ENCODE peak calls at places on chromosomes 5 and 9, in eight cellular contexts. One of them, this sample, is unnamed.

GRCh38 chr5:131491749-131492148 is 143.3 kb downstream of the RAPGEF6 start:
- DNase-seq in HepG2: no peak
- DNase-seq in tibial nerve: no peak
- DNase-seq in A549: no peak
- DNase-seq in K562: no peak
- DNase-seq in stomach: no peak
- DNase-seq in suprapubic skin: no peak
- DNase-seq in ovary: no peak
- DNase-seq in this sample: no peak

GRCh38 chr5:168750926-168751325 is 171.8 kb upstream of the PANK3 start:
- DNase-seq in K562: no peak
- DNase-seq in tibial nerve: no peak
- DNase-seq in HepG2: no peak
- DNase-seq in ovary: peak
- DNase-seq in A549: no peak
- DNase-seq in stomach: no peak
- DNase-seq in suprapubic skin: no peak
- DNase-seq in this sample: no peak

GRCh38 chr9:27717991-27718390 is 144.7 kb upstream of the C9orf72 start:
- DNase-seq in K562: no peak
- DNase-seq in stomach: no peak
- DNase-seq in tibial nerve: no peak
- DNase-seq in HepG2: no peak
- DNase-seq in ovary: no peak
- DNase-seq in A549: no peak
- DNase-seq in suprapubic skin: no peak
- DNase-seq in this sample: no peak

GRCh38 chr9:127858041-127858512 is 3.6 kb upstream of the ENG start:
- DNase-seq in K562: no peak
- DNase-seq in A549: no peak
- DNase-seq in suprapubic skin: peak
- DNase-seq in stomach: no peak
- DNase-seq in ovary: peak
- DNase-seq in tibial nerve: no peak
- DNase-seq in HepG2: no peak
- DNase-seq in this sample: no peak

GRCh38 chr9:133225171-133226011 is 16.3 kb upstream of the OBP2B start:
- DNase-seq in suprapubic skin: no peak
- DNase-seq in stomach: peak
- DNase-seq in ovary: no peak
- DNase-seq in A549: no peak
- DNase-seq in HepG2: no peak
- DNase-seq in tibial nerve: no peak
- DNase-seq in K562: no peak
- DNase-seq in this sample: no peak

GRCh38 chr5:119129770-119130169 is 58.9 kb downstream of the DMXL1 start:
- DNase-seq in tibial nerve: no peak
- DNase-seq in A549: no peak
- DNase-seq in K562: no peak
- DNase-seq in suprapubic skin: no peak
- DNase-seq in ovary: no peak
- DNase-seq in HepG2: no peak
- DNase-seq in stomach: no peak
- DNase-seq in this sample: no peak

GRCh38 chr5:93304851-93305250 is 276.2 kb downstream of the NR2F1-AS1 start:
- DNase-seq in stomach: no peak
- DNase-seq in HepG2: no peak
- DNase-seq in ovary: no peak
- DNase-seq in tibial nerve: no peak
- DNase-seq in A549: no peak
- DNase-seq in K562: no peak
- DNase-seq in suprapubic skin: no peak
- DNase-seq in this sample: no peak

GRCh38 chr5:43256261-43256966 is 56.8 kb downstream of the HMGCS1 start:
- DNase-seq in stomach: peak
- DNase-seq in A549: no peak
- DNase-seq in suprapubic skin: no peak
- DNase-seq in tibial nerve: no peak
- DNase-seq in ovary: no peak
- DNase-seq in HepG2: no peak
- DNase-seq in K562: no peak
- DNase-seq in this sample: no peak

GRCh38 chr5:139138790-139139189 is 59.4 kb downstream of the SIL1 start:
- DNase-seq in tibial nerve: no peak
- DNase-seq in HepG2: peak
- DNase-seq in suprapubic skin: no peak
- DNase-seq in K562: no peak
- DNase-seq in ovary: peak
- DNase-seq in A549: no peak
- DNase-seq in stomach: peak
- DNase-seq in this sample: no peak

GRCh38 chr5:9268226-9268625 is 277.6 kb downstream of the SEMA5A start:
- DNase-seq in K562: no peak
- DNase-seq in stomach: no peak
- DNase-seq in A549: no peak
- DNase-seq in ovary: no peak
- DNase-seq in tibial nerve: no peak
- DNase-seq in suprapubic skin: no peak
- DNase-seq in HepG2: no peak
- DNase-seq in this sample: no peak

GRCh38 chr5:134227259-134227658 is 1.4 kb upstream of the PPP2CA start:
- DNase-seq in ovary: peak
- DNase-seq in tibial nerve: no peak
- DNase-seq in HepG2: peak
- DNase-seq in stomach: no peak
- DNase-seq in suprapubic skin: peak
- DNase-seq in A549: no peak
- DNase-seq in K562: peak
- DNase-seq in this sample: peak

GRCh38 chr5:122759310-122759709 is 15.6 kb upstream of the SNX2 start:
- DNase-seq in HepG2: no peak
- DNase-seq in tibial nerve: no peak
- DNase-seq in suprapubic skin: no peak
- DNase-seq in ovary: no peak
- DNase-seq in stomach: no peak
- DNase-seq in A549: no peak
- DNase-seq in K562: no peak
- DNase-seq in this sample: no peak

GRCh38 chr9:5718296-5719032 is 89.6 kb downstream of the RIC1 start:
- DNase-seq in tibial nerve: no peak
- DNase-seq in suprapubic skin: no peak
- DNase-seq in A549: no peak
- DNase-seq in stomach: no peak
- DNase-seq in HepG2: no peak
- DNase-seq in ovary: no peak
- DNase-seq in K562: no peak
- DNase-seq in this sample: no peak

GRCh38 chr5:109748545-109748944 is 58.8 kb downstream of the MAN2A1 start:
- DNase-seq in stomach: no peak
- DNase-seq in K562: no peak
- DNase-seq in tibial nerve: no peak
- DNase-seq in HepG2: peak
- DNase-seq in ovary: no peak
- DNase-seq in suprapubic skin: no peak
- DNase-seq in A549: no peak
- DNase-seq in this sample: no peak
- TF ChIP-seq EP300 in stomach: no peak
- TF ChIP-seq EP300 in K562: no peak
- TF ChIP-seq EP300 in tibial nerve: no peak
- TF ChIP-seq EP300 in HepG2: no peak
- TF ChIP-seq EP300 in ovary: no peak
- TF ChIP-seq EP300 in suprapubic skin: no peak
- TF ChIP-seq EP300 in A549: no peak
- TF ChIP-seq EP300 in this sample: no peak

GRCh38 chr5:108798866-108799265 is 51.2 kb downstream of the FER start:
- DNase-seq in A549: no peak
- DNase-seq in HepG2: no peak
- DNase-seq in tibial nerve: no peak
- DNase-seq in stomach: no peak
- DNase-seq in ovary: no peak
- DNase-seq in suprapubic skin: no peak
- DNase-seq in K562: no peak
- DNase-seq in this sample: no peak

GRCh38 chr5:108797396-108797795 is 49.7 kb downstream of the FER start:
- DNase-seq in ovary: no peak
- DNase-seq in tibial nerve: no peak
- DNase-seq in suprapubic skin: no peak
- DNase-seq in K562: no peak
- DNase-seq in HepG2: no peak
- DNase-seq in stomach: no peak
- DNase-seq in A549: no peak
- DNase-seq in this sample: no peak

GRCh38 chr5:108801301-108801700 is 53.6 kb downstream of the FER start:
- DNase-seq in HepG2: no peak
- DNase-seq in K562: no peak
- DNase-seq in suprapubic skin: no peak
- DNase-seq in A549: no peak
- DNase-seq in tibial nerve: no peak
- DNase-seq in stomach: no peak
- DNase-seq in ovary: no peak
- DNase-seq in this sample: no peak

GRCh38 chr5:108797986-108798385 is 50.3 kb downstream of the FER start:
- DNase-seq in HepG2: no peak
- DNase-seq in suprapubic skin: no peak
- DNase-seq in tibial nerve: no peak
- DNase-seq in ovary: no peak
- DNase-seq in K562: no peak
- DNase-seq in A549: no peak
- DNase-seq in stomach: no peak
- DNase-seq in this sample: no peak

DNA sequence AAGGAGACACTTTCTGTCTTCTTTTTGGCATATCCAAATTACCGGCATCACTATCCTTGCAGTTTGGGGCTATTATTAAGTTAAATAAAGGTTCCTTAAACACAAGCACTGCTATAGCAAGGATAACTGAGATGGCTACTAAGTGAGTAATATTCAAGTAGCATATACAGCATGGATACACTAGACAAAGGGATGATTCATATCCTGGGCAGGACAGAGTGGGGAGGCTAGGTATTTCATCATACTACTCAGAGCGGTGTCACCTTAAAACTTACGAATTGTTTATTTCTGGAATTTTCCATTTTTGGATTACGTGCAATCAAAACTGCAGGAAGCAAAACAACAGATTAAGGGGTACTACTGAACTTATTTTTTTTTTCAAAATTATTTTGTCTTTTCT is 54.1 kb downstream of the FER start:
- DNase-seq in stomach: no peak
- DNase-seq in tibial nerve: no peak
- DNase-seq in K562: no peak
- DNase-seq in A549: peak
- DNase-seq in HepG2: peak
- DNase-seq in ovary: no peak
- DNase-seq in suprapubic skin: no peak
- DNase-seq in this sample: no peak
- H3K27ac ChIP-seq in stomach: no peak
- H3K27ac ChIP-seq in tibial nerve: no peak
- H3K27ac ChIP-seq in K562: no peak
- H3K27ac ChIP-seq in A549: peak
- H3K27ac ChIP-seq in HepG2: no peak
- H3K27ac ChIP-seq in ovary: no peak
- H3K27ac ChIP-seq in suprapubic skin: no peak
- H3K27ac ChIP-seq in this sample: no peak

DNA sequence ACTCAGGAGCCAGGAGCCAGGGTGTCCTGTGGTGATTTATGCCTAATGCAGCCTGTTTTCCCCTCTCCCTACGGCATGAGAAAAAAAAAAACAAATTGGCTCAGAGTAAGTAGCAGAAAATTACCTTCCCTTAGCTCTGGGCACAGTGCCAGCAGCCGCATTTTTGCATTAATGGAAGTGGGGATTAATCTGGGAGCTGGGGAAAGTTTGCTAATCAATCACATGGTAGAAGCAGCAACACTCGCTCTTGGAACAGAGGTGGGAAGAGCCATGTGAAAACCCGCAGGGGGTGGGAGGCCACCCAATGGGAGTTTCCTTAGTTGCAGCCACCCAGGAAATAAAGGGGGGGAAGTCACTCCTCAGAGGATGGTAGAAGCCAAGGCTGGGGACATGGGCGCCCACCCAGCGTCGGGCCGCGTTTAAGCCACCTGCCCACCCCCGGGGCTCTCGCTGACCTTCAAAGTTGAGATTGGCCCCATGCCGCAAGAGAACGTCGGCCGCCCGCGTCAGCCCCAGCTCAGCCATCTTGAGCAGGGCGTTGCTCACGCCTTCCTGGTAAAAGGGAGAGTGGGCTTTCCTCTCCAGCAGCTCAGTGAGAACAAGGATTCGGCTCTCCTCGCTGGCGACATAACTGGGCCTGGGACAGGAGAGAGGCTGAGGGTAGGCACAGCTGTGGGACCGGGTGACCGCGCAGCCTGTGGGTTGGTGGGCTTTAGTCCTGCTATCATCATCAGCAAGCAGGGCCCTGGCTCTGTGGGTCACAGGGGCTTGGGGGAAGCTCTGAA is 1.7 kb downstream of the ASB6 start:
- DNase-seq in ovary: no peak
- DNase-seq in suprapubic skin: no peak
- DNase-seq in stomach: peak
- DNase-seq in tibial nerve: no peak
- DNase-seq in K562: no peak
- DNase-seq in A549: no peak
- DNase-seq in HepG2: no peak
- DNase-seq in this sample: no peak
- TF ChIP-seq EP300 in ovary: no peak
- TF ChIP-seq EP300 in suprapubic skin: no peak
- TF ChIP-seq EP300 in stomach: no peak
- TF ChIP-seq EP300 in tibial nerve: no peak
- TF ChIP-seq EP300 in K562: no peak
- TF ChIP-seq EP300 in A549: no peak
- TF ChIP-seq EP300 in HepG2: no peak
- TF ChIP-seq EP300 in this sample: no peak

GRCh38 chr9:3908731-3909130 is 382.9 kb upstream of the RFX3 start:
- DNase-seq in HepG2: no peak
- DNase-seq in stomach: no peak
- DNase-seq in A549: no peak
- DNase-seq in tibial nerve: no peak
- DNase-seq in suprapubic skin: no peak
- DNase-seq in ovary: no peak
- DNase-seq in K562: no peak
- DNase-seq in this sample: no peak

GRCh38 chr9:3909966-3910650 is 384.3 kb upstream of the RFX3 start:
- DNase-seq in HepG2: no peak
- DNase-seq in A549: no peak
- DNase-seq in tibial nerve: no peak
- DNase-seq in ovary: no peak
- DNase-seq in stomach: no peak
- DNase-seq in suprapubic skin: no peak
- DNase-seq in K562: no peak
- DNase-seq in this sample: no peak

GRCh38 chr9:3916420-3916819 is 383.4 kb downstream of the GLIS3 start:
- DNase-seq in suprapubic skin: no peak
- DNase-seq in tibial nerve: no peak
- DNase-seq in ovary: no peak
- DNase-seq in HepG2: no peak
- DNase-seq in A549: no peak
- DNase-seq in K562: no peak
- DNase-seq in stomach: no peak
- DNase-seq in this sample: no peak

GRCh38 chr9:3912260-3912659 is 386.5 kb upstream of the RFX3 start:
- DNase-seq in tibial nerve: no peak
- DNase-seq in suprapubic skin: no peak
- DNase-seq in A549: no peak
- DNase-seq in K562: no peak
- DNase-seq in stomach: no peak
- DNase-seq in ovary: no peak
- DNase-seq in HepG2: no peak
- DNase-seq in this sample: no peak

GRCh38 chr9:3912817-3913216 is 387.0 kb upstream of the RFX3 start:
- DNase-seq in HepG2: no peak
- DNase-seq in suprapubic skin: no peak
- DNase-seq in ovary: no peak
- DNase-seq in tibial nerve: no peak
- DNase-seq in stomach: no peak
- DNase-seq in A549: no peak
- DNase-seq in K562: no peak
- DNase-seq in this sample: no peak
- H3K27ac ChIP-seq in HepG2: no peak
- H3K27ac ChIP-seq in suprapubic skin: no peak
- H3K27ac ChIP-seq in ovary: no peak
- H3K27ac ChIP-seq in tibial nerve: no peak
- H3K27ac ChIP-seq in stomach: no peak
- H3K27ac ChIP-seq in A549: no peak
- H3K27ac ChIP-seq in K562: no peak
- H3K27ac ChIP-seq in this sample: no peak

This sample was measured in transverse colon.